ENCODE peak calls at places on chromosomes 5 and 9, in four cellular contexts. S is GM19239; M is CD4-positive, alpha-beta T cell; D is Ammon's horn. Y is an unnamed sample.
A peak's percentile ranks its signal among the peaks of the same experiment; 100 is the strongest.

GRCh38 chr5:154444559-154445421 is 1.0 kb upstream of the SAP30L start:
- DNase-seq in S (no peak), D (no peak), M (peak; percentile 8), Y (peak; percentile 21)

GRCh38 chr9:122904823-122905710 is at the start of gene RC3H2:
- DNase-seq in S (peak; percentile 60), M (peak; percentile 94), D (peak; percentile 100), Y (peak; percentile 71)

GRCh38 chr9:120698766-120699165 is 15.5 kb downstream of the MEGF9 start:
- DNase-seq in S (no peak), M (no peak), D (peak; percentile 39), Y (no peak)

GRCh38 chr9:36276840-36277239 is 18.6 kb upstream of the GNE start:
- DNase-seq in M (no peak), S (no peak), D (no peak), Y (no peak)

GRCh38 chr9:94867281-94867841 is 140.9 kb downstream of the AOPEP start:
- DNase-seq in M (no peak), S (no peak), D (peak; percentile 50), Y (no peak)

GRCh38 chr9:72894342-72894741 is 58.5 kb downstream of the ALDH1A1 start:
- DNase-seq in D (no peak), S (no peak), M (no peak), Y (no peak)

GRCh38 chr5:134438641-134439621 is 27.2 kb upstream of the CDKN2AIPNL start:
- DNase-seq in D (peak; percentile 60), S (no peak), M (no peak), Y (no peak)

GRCh38 chr9:4489562-4489918 is 728 bp upstream of the SLC1A1 start:
- DNase-seq in S (no peak), D (no peak), M (no peak), Y (no peak)

GRCh38 chr9:99181206-99181605 is 40.5 kb downstream of the ALG2 start:
- DNase-seq in M (no peak), S (no peak), D (no peak), Y (no peak)

GRCh38 chr9:89686134-89686533 is 81.3 kb downstream of the GADD45G start:
- DNase-seq in S (no peak), D (no peak), M (no peak), Y (no peak)

GRCh38 chr5:103706939-103707682 is 144.5 kb upstream of the NUDT12 start:
- DNase-seq in S (no peak), M (no peak), D (no peak), Y (no peak)

GRCh38 chr5:89546658-89547057 is 663.7 kb upstream of the MEF2C start:
- DNase-seq in D (no peak), S (no peak), M (no peak), Y (no peak)

GRCh38 chr9:75064307-75065025 is 23.5 kb downstream of the NMRK1 start:
- DNase-seq in S (no peak), D (peak; percentile 25), M (no peak), Y (no peak)

GRCh38 chr5:137365126-137365865 is 133.8 kb downstream of the SPOCK1 start:
- DNase-seq in S (no peak), M (no peak), D (no peak), Y (no peak)

GRCh38 chr9:111866976-111867375 is 29.6 kb upstream of the UGCG start:
- DNase-seq in M (no peak), S (no peak), D (no peak), Y (no peak)

GRCh38 chr5:146877783-146878470 is 630 bp downstream of the PPP2R2B start:
- DNase-seq in D (peak; percentile 58), M (no peak), S (no peak), Y (peak; percentile 17)

GRCh38 chr9:71637926-71638325 is 130.4 kb downstream of the CEMIP2 start:
- DNase-seq in S (no peak), M (no peak), D (no peak), Y (no peak)